ENCODE peak calls at places on chromosomes 1 and 21, in four cellular contexts. G, A, B and D are unnamed samples.

GRCh38 chr1:109655624-109656519 is at the start of gene GSTM4:
- DNase-seq in G (peak; percentile 68), B (peak; percentile 49), A (peak; percentile 52), D (no peak)

GRCh38 chr1:29166291-29166878 is 15.3 kb downstream of the SRSF4 start:
- DNase-seq in G (no peak), B (no peak), A (no peak), D (no peak)

GRCh38 chr1:204323887-204324286 is 35.8 kb downstream of the PLEKHA6 start:
- DNase-seq in A (peak; percentile 77), G (peak; percentile 59), B (no peak), D (peak; percentile 42)

GRCh38 chr1:94326329-94326728 is 88.9 kb upstream of the ARHGAP29 start:
- DNase-seq in G (peak; percentile 54), A (no peak), B (no peak), D (no peak)

GRCh38 chr1:203327684-203328457 is 22.6 kb downstream of the BTG2 start:
- DNase-seq in A (peak; percentile 69), B (peak; percentile 64), G (peak; percentile 26), D (peak; percentile 30)

GRCh38 chr21:34116569-34116968 is 43.2 kb downstream of the MRPS6 start:
- DNase-seq in G (no peak), B (no peak), A (no peak), D (no peak)

GRCh38 chr1:91699339-91699970 is 186.5 kb downstream of the TGFBR3 start:
- DNase-seq in G (no peak), A (no peak), B (no peak), D (no peak)

GRCh38 chr1:228830185-228830953 is 95.1 kb downstream of the RHOU start:
- DNase-seq in A (no peak), G (no peak), B (no peak), D (no peak)

GRCh38 chr21:33898546-33898945 is 17.1 kb downstream of the ATP5PO start:
- DNase-seq in A (no peak), G (no peak), B (no peak), D (no peak)

GRCh38 chr21:45439901-45440461 is 35.0 kb downstream of the COL18A1 start:
- DNase-seq in G (no peak), B (no peak), A (no peak), D (no peak)

GRCh38 chr1:228256626-228257375 is 49.0 kb downstream of the OBSCN start:
- DNase-seq in G (no peak), A (no peak), B (no peak), D (no peak)

GRCh38 chr21:36096398-36097290 is 26.8 kb downstream of the CBR1 start:
- DNase-seq in A (no peak), G (no peak), B (no peak), D (no peak)